ENCODE peak calls at places on chromosomes 11 and 22, in six cellular contexts. One of them, this sample, is unnamed.
A peak's percentile ranks its signal among the peaks of the same experiment; 100 is the strongest.

GRCh38 chr22:21042978-21043855 is 2.5 kb upstream of the LRRC74B start:
- DNase-seq in ovary: no peak
- DNase-seq in prostate gland: no peak
- DNase-seq in endothelial cell of umbilical vein: no peak
- DNase-seq in adrenal gland: peak; percentile 16
- DNase-seq in esophagus squamous epithelium: no peak
- DNase-seq in this sample: no peak

GRCh38 chr11:127000291-127000968 is at the start of gene KIRREL3:
- DNase-seq in esophagus squamous epithelium: no peak
- DNase-seq in endothelial cell of umbilical vein: no peak
- DNase-seq in ovary: no peak
- DNase-seq in adrenal gland: no peak
- DNase-seq in prostate gland: no peak
- DNase-seq in this sample: peak; percentile 20

GRCh38 chr11:118658372-118659313 is 20.8 kb downstream of the TREH start:
- DNase-seq in prostate gland: no peak
- DNase-seq in esophagus squamous epithelium: no peak
- DNase-seq in ovary: peak; percentile 52
- DNase-seq in endothelial cell of umbilical vein: peak; percentile 21
- DNase-seq in adrenal gland: no peak
- DNase-seq in this sample: no peak

GRCh38 chr11:124310746-124311145 is 3.0 kb downstream of the OR8D1 start:
- DNase-seq in adrenal gland: no peak
- DNase-seq in prostate gland: no peak
- DNase-seq in esophagus squamous epithelium: no peak
- DNase-seq in endothelial cell of umbilical vein: peak; percentile 16
- DNase-seq in ovary: no peak
- DNase-seq in this sample: no peak

GRCh38 chr22:46754826-46755225 is 7.6 kb upstream of the TBC1D22A start:
- DNase-seq in ovary: no peak
- DNase-seq in adrenal gland: no peak
- DNase-seq in prostate gland: no peak
- DNase-seq in esophagus squamous epithelium: no peak
- DNase-seq in endothelial cell of umbilical vein: no peak
- DNase-seq in this sample: no peak

GRCh38 chr11:66727282-66727882 is 1.6 kb downstream of the SPTBN2 start:
- DNase-seq in endothelial cell of umbilical vein: peak; percentile 27
- DNase-seq in adrenal gland: peak; percentile 56
- DNase-seq in prostate gland: no peak
- DNase-seq in ovary: peak; percentile 73
- DNase-seq in esophagus squamous epithelium: no peak
- DNase-seq in this sample: peak; percentile 46

GRCh38 chr11:68691402-68691784 is 7.0 kb downstream of the GAL start:
- DNase-seq in prostate gland: no peak
- DNase-seq in endothelial cell of umbilical vein: no peak
- DNase-seq in adrenal gland: no peak
- DNase-seq in esophagus squamous epithelium: no peak
- DNase-seq in ovary: no peak
- DNase-seq in this sample: no peak

GRCh38 chr11:57357827-57358226 is 19.7 kb downstream of the P2RX3 start:
- DNase-seq in prostate gland: no peak
- DNase-seq in esophagus squamous epithelium: no peak
- DNase-seq in ovary: no peak
- DNase-seq in endothelial cell of umbilical vein: no peak
- DNase-seq in adrenal gland: no peak
- DNase-seq in this sample: peak; percentile 22

GRCh38 chr11:109037856-109038780 is 373.2 kb downstream of the DDX10 start:
- DNase-seq in adrenal gland: no peak
- DNase-seq in prostate gland: no peak
- DNase-seq in ovary: no peak
- DNase-seq in esophagus squamous epithelium: no peak
- DNase-seq in endothelial cell of umbilical vein: peak; percentile 85
- DNase-seq in this sample: no peak

GRCh38 chr22:28594076-28594783 is 85.4 kb downstream of the TTC28 start:
- DNase-seq in endothelial cell of umbilical vein: no peak
- DNase-seq in prostate gland: no peak
- DNase-seq in adrenal gland: no peak
- DNase-seq in ovary: no peak
- DNase-seq in esophagus squamous epithelium: no peak
- DNase-seq in this sample: no peak

GRCh38 chr22:44901301-44901700 is 108.5 kb downstream of the PHF21B start:
- DNase-seq in adrenal gland: no peak
- DNase-seq in prostate gland: no peak
- DNase-seq in endothelial cell of umbilical vein: no peak
- DNase-seq in esophagus squamous epithelium: no peak
- DNase-seq in ovary: no peak
- DNase-seq in this sample: no peak

GRCh38 chr22:42644422-42645340 is 4.3 kb upstream of the ATP5MGL start:
- DNase-seq in adrenal gland: peak; percentile 60
- DNase-seq in esophagus squamous epithelium: no peak
- DNase-seq in ovary: peak; percentile 76
- DNase-seq in endothelial cell of umbilical vein: peak; percentile 75
- DNase-seq in prostate gland: no peak
- DNase-seq in this sample: peak; percentile 61

GRCh38 chr22:47163481-47163875 is 401.0 kb downstream of the TBC1D22A start:
- DNase-seq in adrenal gland: peak; percentile 5
- DNase-seq in endothelial cell of umbilical vein: no peak
- DNase-seq in esophagus squamous epithelium: no peak
- DNase-seq in ovary: peak; percentile 29
- DNase-seq in prostate gland: no peak
- DNase-seq in this sample: no peak

GRCh38 chr11:120744016-120744994 is 232.8 kb downstream of the GRIK4 start:
- DNase-seq in ovary: no peak
- DNase-seq in prostate gland: no peak
- DNase-seq in endothelial cell of umbilical vein: no peak
- DNase-seq in adrenal gland: no peak
- DNase-seq in esophagus squamous epithelium: no peak
- DNase-seq in this sample: no peak

GRCh38 chr11:85826096-85826855 is 15.3 kb upstream of the SYTL2 start:
- DNase-seq in adrenal gland: peak; percentile 25
- DNase-seq in esophagus squamous epithelium: no peak
- DNase-seq in prostate gland: no peak
- DNase-seq in endothelial cell of umbilical vein: peak; percentile 19
- DNase-seq in ovary: no peak
- DNase-seq in this sample: peak; percentile 54

GRCh38 chr11:100810146-100810545 is 123.1 kb downstream of the ARHGAP42 start:
- DNase-seq in endothelial cell of umbilical vein: no peak
- DNase-seq in prostate gland: no peak
- DNase-seq in adrenal gland: no peak
- DNase-seq in ovary: no peak
- DNase-seq in esophagus squamous epithelium: no peak
- DNase-seq in this sample: no peak

DNA sequence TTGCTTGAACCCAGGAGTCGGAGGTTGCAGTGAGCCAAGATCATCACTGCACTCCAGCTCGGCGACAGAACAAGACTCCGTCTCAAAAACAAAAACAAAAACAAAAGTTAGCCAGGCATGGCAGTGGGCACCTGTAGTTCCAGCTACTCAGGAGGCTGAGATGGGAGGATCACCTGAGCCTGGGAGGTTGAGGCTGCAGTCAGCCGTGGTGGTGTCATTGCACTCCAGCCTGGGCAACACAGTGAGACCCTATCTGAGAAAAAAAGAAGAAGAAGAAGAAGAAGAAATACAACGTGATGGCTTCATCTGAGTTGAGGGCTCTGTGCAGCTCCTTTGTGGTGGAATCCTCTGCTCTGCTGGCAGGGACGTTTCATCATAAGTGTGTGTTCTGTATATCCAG is 10.0 kb upstream of the TNNT3 start:
- DNase-seq in ovary: no peak
- DNase-seq in esophagus squamous epithelium: no peak
- DNase-seq in endothelial cell of umbilical vein: no peak
- DNase-seq in prostate gland: no peak
- DNase-seq in adrenal gland: no peak
- DNase-seq in this sample: no peak
- TF ChIP-seq POLR2A in ovary: no peak
- TF ChIP-seq POLR2A in esophagus squamous epithelium: no peak
- TF ChIP-seq POLR2A in endothelial cell of umbilical vein: no peak
- TF ChIP-seq POLR2A in prostate gland: no peak
- TF ChIP-seq POLR2A in adrenal gland: no peak
- TF ChIP-seq POLR2A in this sample: no peak

GRCh38 chr11:121892131-121892681 is 223.8 kb downstream of the BLID start:
- DNase-seq in prostate gland: no peak
- DNase-seq in endothelial cell of umbilical vein: peak; percentile 87
- DNase-seq in adrenal gland: no peak
- DNase-seq in ovary: no peak
- DNase-seq in esophagus squamous epithelium: no peak
- DNase-seq in this sample: no peak

GRCh38 chr11:121890377-121890776 is 225.6 kb downstream of the BLID start:
- DNase-seq in endothelial cell of umbilical vein: peak; percentile 8
- DNase-seq in adrenal gland: no peak
- DNase-seq in ovary: no peak
- DNase-seq in esophagus squamous epithelium: no peak
- DNase-seq in prostate gland: no peak
- DNase-seq in this sample: no peak

GRCh38 chr11:121892863-121893262 is 223.2 kb downstream of the BLID start:
- DNase-seq in adrenal gland: no peak
- DNase-seq in prostate gland: no peak
- DNase-seq in endothelial cell of umbilical vein: no peak
- DNase-seq in ovary: no peak
- DNase-seq in esophagus squamous epithelium: no peak
- DNase-seq in this sample: no peak

GRCh38 chr11:121889931-121890330 is 226.1 kb downstream of the BLID start:
- DNase-seq in ovary: no peak
- DNase-seq in esophagus squamous epithelium: no peak
- DNase-seq in adrenal gland: no peak
- DNase-seq in prostate gland: no peak
- DNase-seq in endothelial cell of umbilical vein: no peak
- DNase-seq in this sample: no peak

DNA sequence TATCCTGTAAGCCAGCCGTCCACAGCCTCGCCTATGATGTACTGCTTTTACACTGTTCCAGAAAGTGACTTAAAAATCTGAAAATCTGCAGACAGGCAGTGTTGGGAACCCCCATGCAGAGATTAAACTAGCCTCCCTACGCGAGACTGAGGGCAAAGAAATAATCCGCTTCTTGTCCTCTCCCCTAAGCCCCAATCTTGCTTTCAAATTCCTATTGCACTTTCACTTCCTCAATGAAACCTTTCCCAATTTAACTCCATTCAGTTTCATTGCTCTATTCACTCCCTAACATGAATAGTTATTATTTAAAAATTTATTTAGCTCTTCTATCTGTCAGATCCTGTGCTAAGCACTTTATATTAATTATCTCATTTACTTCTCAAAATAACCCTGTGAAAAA is 224.9 kb downstream of the BLID start:
- DNase-seq in ovary: no peak
- DNase-seq in adrenal gland: no peak
- DNase-seq in prostate gland: no peak
- DNase-seq in endothelial cell of umbilical vein: no peak
- DNase-seq in esophagus squamous epithelium: no peak
- DNase-seq in this sample: no peak
- H3K27ac ChIP-seq in ovary: no peak overlapping the region
- H3K27ac ChIP-seq in adrenal gland: no peak overlapping the region
- H3K27ac ChIP-seq in prostate gland: no peak overlapping the region
- H3K27ac ChIP-seq in endothelial cell of umbilical vein: no peak overlapping the region
- H3K27ac ChIP-seq in esophagus squamous epithelium: peak overlapping the region; percentile 10
- H3K27ac ChIP-seq in this sample: peak overlapping the region; percentile 32

DNA sequence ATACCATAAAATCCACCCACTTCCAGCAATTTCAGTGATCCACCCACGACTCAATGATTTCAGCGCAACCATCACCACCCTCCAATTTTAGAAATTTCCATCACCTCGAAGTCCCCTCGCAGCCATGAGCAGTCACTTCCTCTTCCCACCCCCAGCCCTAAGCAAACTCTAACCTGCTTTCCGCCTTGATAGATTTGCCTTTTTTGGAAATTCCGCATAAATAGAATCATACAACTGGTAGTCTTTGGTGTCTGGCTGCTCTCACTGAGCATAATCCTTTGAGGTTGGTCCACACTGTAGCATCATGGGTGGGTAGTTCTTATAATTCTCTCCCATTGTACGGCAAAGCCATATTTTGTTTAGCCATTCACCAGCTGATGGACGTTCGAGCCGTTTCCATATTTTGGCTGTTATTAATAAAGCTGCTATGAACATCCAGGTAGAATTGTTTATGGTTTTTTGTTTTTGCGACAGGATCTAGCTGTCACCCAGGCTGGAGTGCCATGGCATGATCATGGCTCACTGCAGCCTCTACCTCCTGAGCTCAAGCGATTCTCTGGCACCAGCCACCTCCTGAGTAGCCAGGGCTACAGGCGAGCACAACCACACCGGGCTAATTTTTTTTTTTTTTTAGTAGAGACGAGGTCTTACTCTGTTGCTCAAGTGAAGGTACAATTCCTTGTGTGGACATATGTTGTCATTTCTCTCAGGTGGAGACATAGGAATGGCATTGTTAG is 16.0 kb downstream of the PIM3 start:
- DNase-seq in adrenal gland: no peak
- DNase-seq in endothelial cell of umbilical vein: no peak
- DNase-seq in ovary: no peak
- DNase-seq in esophagus squamous epithelium: no peak
- DNase-seq in prostate gland: no peak
- DNase-seq in this sample: no peak
- TF ChIP-seq POLR2A in adrenal gland: no peak
- TF ChIP-seq POLR2A in endothelial cell of umbilical vein: no peak
- TF ChIP-seq POLR2A in ovary: no peak
- TF ChIP-seq POLR2A in esophagus squamous epithelium: no peak
- TF ChIP-seq POLR2A in prostate gland: no peak
- TF ChIP-seq POLR2A in this sample: no peak

GRCh38 chr11:117221775-117222517 is 9.9 kb downstream of the PCSK7 start:
- DNase-seq in prostate gland: peak; percentile 41
- DNase-seq in ovary: peak; percentile 89
- DNase-seq in endothelial cell of umbilical vein: no peak
- DNase-seq in esophagus squamous epithelium: no peak
- DNase-seq in adrenal gland: no peak
- DNase-seq in this sample: peak; percentile 75

GRCh38 chr11:117226388-117227385 is 5.2 kb downstream of the PCSK7 start:
- DNase-seq in adrenal gland: peak; percentile 55
- DNase-seq in prostate gland: peak; percentile 57
- DNase-seq in esophagus squamous epithelium: no peak
- DNase-seq in endothelial cell of umbilical vein: peak; percentile 73
- DNase-seq in ovary: no peak
- DNase-seq in this sample: peak; percentile 60

GRCh38 chr11:117222991-117223740 is 8.7 kb downstream of the PCSK7 start:
- DNase-seq in adrenal gland: no peak
- DNase-seq in endothelial cell of umbilical vein: no peak
- DNase-seq in ovary: no peak
- DNase-seq in esophagus squamous epithelium: no peak
- DNase-seq in prostate gland: no peak
- DNase-seq in this sample: no peak

GRCh38 chr11:117225553-117226170 is 6.2 kb downstream of the PCSK7 start:
- DNase-seq in esophagus squamous epithelium: no peak
- DNase-seq in endothelial cell of umbilical vein: no peak
- DNase-seq in prostate gland: no peak
- DNase-seq in ovary: no peak
- DNase-seq in adrenal gland: no peak
- DNase-seq in this sample: peak; percentile 12

GRCh38 chr11:117223741-117224685 is 7.9 kb downstream of the PCSK7 start:
- DNase-seq in ovary: no peak
- DNase-seq in endothelial cell of umbilical vein: no peak
- DNase-seq in adrenal gland: no peak
- DNase-seq in prostate gland: no peak
- DNase-seq in esophagus squamous epithelium: no peak
- DNase-seq in this sample: no peak
- H3K27ac ChIP-seq in ovary: peak overlapping the region; percentile 17
- H3K27ac ChIP-seq in endothelial cell of umbilical vein: no peak overlapping the region
- H3K27ac ChIP-seq in adrenal gland: no peak overlapping the region
- H3K27ac ChIP-seq in prostate gland: peak overlapping the region; percentile 78
- H3K27ac ChIP-seq in esophagus squamous epithelium: peak overlapping the region; percentile 80
- H3K27ac ChIP-seq in this sample: no peak overlapping the region

GRCh38 chr11:64331569-64332371 is 8.2 kb upstream of the CCDC88B start:
- DNase-seq in prostate gland: peak; percentile 58
- DNase-seq in endothelial cell of umbilical vein: peak; percentile 74
- DNase-seq in adrenal gland: peak; percentile 96
- DNase-seq in esophagus squamous epithelium: no peak
- DNase-seq in ovary: peak; percentile 78
- DNase-seq in this sample: peak; percentile 86
- TF ChIP-seq POLR2A in prostate gland: no peak
- TF ChIP-seq POLR2A in endothelial cell of umbilical vein: no peak
- TF ChIP-seq POLR2A in adrenal gland: peak; percentile 26
- TF ChIP-seq POLR2A in esophagus squamous epithelium: no peak
- TF ChIP-seq POLR2A in ovary: no peak
- TF ChIP-seq POLR2A in this sample: no peak

GRCh38 chr11:7268727-7269126 is 17.0 kb downstream of the SYT9 start:
- DNase-seq in esophagus squamous epithelium: no peak
- DNase-seq in adrenal gland: no peak
- DNase-seq in prostate gland: no peak
- DNase-seq in ovary: no peak
- DNase-seq in endothelial cell of umbilical vein: no peak
- DNase-seq in this sample: no peak
- H3K27ac ChIP-seq in esophagus squamous epithelium: no peak overlapping the region
- H3K27ac ChIP-seq in adrenal gland: no peak overlapping the region
- H3K27ac ChIP-seq in prostate gland: no peak overlapping the region
- H3K27ac ChIP-seq in ovary: no peak overlapping the region
- H3K27ac ChIP-seq in endothelial cell of umbilical vein: no peak overlapping the region
- H3K27ac ChIP-seq in this sample: no peak overlapping the region

This sample was measured in testis.